ENCODE peak calls at places on chromosome 1, in nine cellular contexts. X is neural progenitor cell, L is hepatocyte, R is PC-3, V is MM.1S, H is HCT116, B is GM23338, A is GM23248, F is SK-N-SH. I is an unnamed sample.

GRCh38 chr1:19424651-19425570 is 60.4 kb downstream of the CAPZB start:
- DNase-seq in L (no peak), A (no peak), H (no peak), R (no peak), X (no peak), F (no peak), B (no peak), V (no peak), I (no peak)

GRCh38 chr1:36764796-36765195 is 269.5 kb downstream of the GRIK3 start:
- DNase-seq in A (no peak), B (no peak), R (no peak), V (no peak), F (peak; percentile 42), X (peak; percentile 73), L (no peak), H (no peak), I (no peak)

GRCh38 chr1:104991702-104992101 is 1242.0 kb downstream of the AMY1C start:
- DNase-seq in A (no peak), X (no peak), V (no peak), L (no peak), H (no peak), F (no peak), B (no peak), R (peak; percentile 8), I (no peak)

GRCh38 chr1:201536542-201536941 is 2.4 kb upstream of the NAV1 start:
- DNase-seq in L (no peak), A (peak; percentile 98), X (no peak), F (no peak), R (peak; percentile 74), H (peak; percentile 35), V (no peak), B (no peak), I (no peak)

GRCh38 chr1:18751425-18751824 is 108.0 kb downstream of the TAS1R2 start:
- DNase-seq in F (no peak), X (no peak), B (no peak), R (no peak), H (no peak), L (no peak), A (no peak), V (no peak), I (no peak)

GRCh38 chr1:91450260-91450659 is 45.6 kb upstream of the HFM1 start:
- DNase-seq in L (no peak), R (peak; percentile 39), X (no peak), A (no peak), H (no peak), V (no peak), B (no peak), F (no peak), I (no peak)

GRCh38 chr1:36350659-36351171 is 27.3 kb upstream of the EVA1B start:
- DNase-seq in F (no peak), R (peak; percentile 85), V (no peak), H (no peak), B (no peak), L (no peak), X (no peak), A (peak; percentile 94), I (no peak)

GRCh38 chr1:228416217-228416971 is at the start of gene TRIM17:
- DNase-seq in H (no peak), R (no peak), B (peak; percentile 94), F (peak; percentile 90), V (no peak), A (peak; percentile 37), X (peak; percentile 91), L (peak; percentile 77), I (no peak)

GRCh38 chr1:218502383-218502782 is 157.2 kb downstream of the TGFB2 start:
- DNase-seq in F (no peak), V (no peak), R (no peak), B (no peak), X (no peak), A (no peak), H (no peak), L (no peak), I (no peak)

GRCh38 chr1:32773764-32774463 is 43.2 kb downstream of the YARS1 start:
- DNase-seq in V (no peak), F (no peak), R (no peak), H (no peak), L (no peak), B (no peak), X (no peak), A (no peak), I (no peak)

GRCh38 chr1:95017775-95018174 is 55.0 kb downstream of the ALG14 start:
- DNase-seq in A (no peak), F (no peak), B (no peak), X (no peak), V (no peak), R (peak; percentile 9), H (no peak), L (no peak), I (no peak)

GRCh38 chr1:58123051-58123450 is 423.5 kb downstream of the OMA1 start:
- DNase-seq in R (no peak), A (no peak), V (no peak), H (no peak), L (no peak), X (peak; percentile 15), F (peak; percentile 11), B (no peak), I (no peak)

GRCh38 chr1:12654657-12655056 is 10.8 kb downstream of the AADACL4 start:
- DNase-seq in R (no peak), X (no peak), B (no peak), A (no peak), L (peak; percentile 49), F (no peak), V (no peak), H (no peak), I (no peak)

GRCh38 chr1:167065481-167065880 is 24.7 kb downstream of the GPA33 start:
- DNase-seq in B (no peak), A (no peak), R (no peak), H (no peak), X (no peak), F (no peak), L (no peak), V (no peak), I (no peak)
- TF ChIP-seq EZH2phosphoT487 in B (no peak), A (no peak), R (no peak), H (no peak), X (no peak), F (no peak), L (no peak), V (no peak), I (no peak)

DNA sequence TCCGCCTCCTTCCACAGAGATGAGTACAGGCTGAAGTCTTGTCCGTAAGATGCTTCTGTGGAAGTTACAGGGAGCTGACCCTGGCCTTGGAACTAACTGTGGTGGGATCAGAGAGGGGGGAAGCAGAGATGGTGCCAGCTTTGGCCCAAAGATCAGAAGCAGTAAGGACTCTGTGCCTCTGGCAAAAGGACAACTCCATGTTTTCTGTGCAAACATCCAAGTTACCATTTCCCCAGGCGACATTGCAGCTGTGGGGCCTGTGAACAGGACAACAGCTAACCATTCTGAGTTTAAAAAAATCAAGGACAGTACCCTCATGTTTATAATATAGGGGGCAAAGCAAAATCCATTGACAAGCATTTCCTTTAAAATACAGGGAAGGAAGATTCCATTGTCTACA is 38.4 kb downstream of the TEX35 start:
- DNase-seq in F (no peak), L (no peak), A (no peak), X (no peak), B (no peak), V (no peak), H (no peak), R (no peak), I (no peak)
- TF ChIP-seq EZH2phosphoT487 in F (no peak), L (no peak), A (no peak), X (no peak), B (no peak), V (no peak), H (no peak), R (no peak), I (no peak)

GRCh38 chr1:116904791-116905320 is 4.9 kb upstream of the PTGFRN start:
- DNase-seq in R (peak; percentile 39), B (no peak), V (no peak), X (no peak), A (peak; percentile 50), L (no peak), H (no peak), F (no peak), I (no peak)

GRCh38 chr1:116899529-116899928 is 10.2 kb upstream of the PTGFRN start:
- DNase-seq in V (no peak), F (no peak), A (no peak), H (no peak), L (no peak), X (no peak), B (no peak), R (no peak), I (no peak)

GRCh38 chr1:116900471-116901365 is 9.0 kb upstream of the PTGFRN start:
- DNase-seq in H (no peak), X (no peak), F (no peak), R (peak; percentile 58), V (no peak), A (no peak), B (no peak), L (no peak), I (no peak)

GRCh38 chr1:116902027-116902426 is 7.7 kb upstream of the PTGFRN start:
- DNase-seq in R (no peak), L (no peak), H (no peak), F (no peak), B (no peak), A (no peak), V (no peak), X (no peak), I (no peak)

DNA sequence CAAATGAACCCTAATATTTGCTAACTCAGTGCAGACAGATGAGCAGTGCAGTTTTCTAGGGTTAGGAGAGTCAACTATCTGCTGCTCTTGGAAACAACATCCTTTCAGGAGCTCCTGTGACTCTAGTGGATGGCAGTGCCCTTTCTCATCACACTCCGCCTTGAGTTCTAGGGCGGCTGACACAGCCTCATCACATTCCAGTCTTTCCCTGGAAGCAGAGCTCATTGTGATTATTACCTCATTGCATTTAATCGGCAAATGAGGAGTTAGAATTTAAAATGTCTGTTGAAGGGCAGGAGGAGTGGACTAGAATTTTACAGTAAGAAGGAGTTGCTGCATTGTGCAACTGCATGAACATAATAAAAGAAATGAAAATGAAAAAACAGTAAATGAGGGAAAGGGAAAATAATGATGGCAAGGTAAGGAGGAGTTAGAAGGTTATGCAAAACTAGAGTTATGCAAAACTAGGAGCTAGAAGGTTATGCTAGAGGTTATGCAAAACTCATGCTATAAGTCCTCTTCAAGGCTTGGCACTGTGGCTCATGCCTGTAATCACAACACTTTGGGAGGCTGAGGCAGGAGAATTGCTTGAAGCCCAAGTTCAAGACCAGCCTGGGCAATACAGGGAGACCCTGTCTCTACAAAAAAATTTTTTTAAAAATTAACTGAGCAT is 6.9 kb upstream of the PTGFRN start:
- DNase-seq in H (no peak), A (no peak), B (no peak), F (no peak), X (no peak), V (no peak), L (no peak), R (no peak), I (no peak)
- TF ChIP-seq EZH2phosphoT487 in H (no peak), A (no peak), B (no peak), F (no peak), X (no peak), V (no peak), L (no peak), R (no peak), I (no peak)

DNA sequence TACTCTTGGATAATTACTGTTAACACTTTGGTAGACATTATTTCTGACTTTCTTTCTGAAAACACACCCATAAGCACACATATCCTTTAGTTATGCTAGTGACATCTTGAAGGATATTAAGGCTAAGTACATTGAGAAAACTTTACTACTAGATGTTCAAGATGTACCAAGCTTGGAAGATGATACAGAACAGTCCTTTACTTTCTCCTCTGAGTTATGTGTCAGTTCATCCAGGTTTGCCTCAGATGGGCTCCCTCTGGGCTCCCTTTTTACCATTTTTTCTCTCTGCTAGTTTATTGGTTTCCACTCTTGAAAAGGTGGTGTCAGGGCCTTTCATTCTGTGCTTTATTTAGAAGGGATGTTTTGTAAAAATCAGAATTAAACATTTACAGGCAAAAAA is 172.3 kb downstream of the S1PR1 start:
- DNase-seq in R (no peak), B (no peak), L (no peak), H (no peak), A (no peak), V (no peak), F (no peak), X (no peak), I (no peak)
- TF ChIP-seq EZH2phosphoT487 in R (no peak), B (no peak), L (no peak), H (no peak), A (no peak), V (no peak), F (no peak), X (no peak), I (no peak)

I was measured in OCI-LY7.